ENCODE peak calls at places on chromosomes 3 and 15, in six cellular contexts. One of them, this sample, is unnamed.

GRCh38 chr15:32936283-32936918 is 218.6 kb downstream of the GREM1 start:
- DNase-seq in RWPE2: no peak
- DNase-seq in dorsolateral prefrontal cortex: no peak
- DNase-seq in pancreas: no peak
- DNase-seq in SK-N-SH: no peak
- DNase-seq in uterus: no peak
- DNase-seq in this sample: no peak

GRCh38 chr15:47675735-47676134 is 41.6 kb upstream of the SEMA6D start:
- DNase-seq in RWPE2: no peak
- DNase-seq in dorsolateral prefrontal cortex: no peak
- DNase-seq in pancreas: no peak
- DNase-seq in SK-N-SH: no peak
- DNase-seq in uterus: no peak
- DNase-seq in this sample: no peak

GRCh38 chr3:63625161-63625560 is 27.3 kb upstream of the SNTN start:
- DNase-seq in RWPE2: no peak
- DNase-seq in dorsolateral prefrontal cortex: no peak
- DNase-seq in pancreas: no peak
- DNase-seq in SK-N-SH: no peak
- DNase-seq in uterus: no peak
- DNase-seq in this sample: no peak

GRCh38 chr3:71231680-71232079 is 351.8 kb downstream of the FOXP1 start:
- DNase-seq in RWPE2: no peak
- DNase-seq in dorsolateral prefrontal cortex: no peak
- DNase-seq in pancreas: no peak
- DNase-seq in SK-N-SH: no peak
- DNase-seq in uterus: no peak
- DNase-seq in this sample: no peak

GRCh38 chr3:43706342-43706741 is 15.6 kb downstream of the ABHD5 start:
- DNase-seq in RWPE2: no peak
- DNase-seq in dorsolateral prefrontal cortex: no peak
- DNase-seq in pancreas: no peak
- DNase-seq in SK-N-SH: no peak
- DNase-seq in uterus: no peak
- DNase-seq in this sample: no peak

GRCh38 chr3:161096771-161097367 is 8.3 kb downstream of the B3GALNT1 start:
- DNase-seq in RWPE2: no peak
- DNase-seq in dorsolateral prefrontal cortex: no peak
- DNase-seq in pancreas: no peak
- DNase-seq in SK-N-SH: peak
- DNase-seq in uterus: no peak
- DNase-seq in this sample: no peak

GRCh38 chr3:123766195-123767019 is 117.7 kb downstream of the MYLK start:
- DNase-seq in RWPE2: no peak
- DNase-seq in dorsolateral prefrontal cortex: no peak
- DNase-seq in pancreas: no peak
- DNase-seq in SK-N-SH: no peak
- DNase-seq in uterus: no peak
- DNase-seq in this sample: no peak

GRCh38 chr3:150319900-150320299 is 88.2 kb upstream of the TSC22D2 start:
- DNase-seq in RWPE2: peak
- DNase-seq in dorsolateral prefrontal cortex: no peak
- DNase-seq in pancreas: no peak
- DNase-seq in SK-N-SH: no peak
- DNase-seq in uterus: no peak
- DNase-seq in this sample: no peak

GRCh38 chr3:133273346-133273745 is 126.5 kb upstream of the BFSP2 start:
- DNase-seq in RWPE2: no peak
- DNase-seq in dorsolateral prefrontal cortex: no peak
- DNase-seq in pancreas: no peak
- DNase-seq in SK-N-SH: no peak
- DNase-seq in uterus: no peak
- DNase-seq in this sample: no peak

GRCh38 chr15:65303687-65304392 is 637 bp upstream of the RNU5B-1 start:
- DNase-seq in RWPE2: no peak
- DNase-seq in dorsolateral prefrontal cortex: peak
- DNase-seq in pancreas: peak
- DNase-seq in SK-N-SH: peak
- DNase-seq in uterus: peak
- DNase-seq in this sample: peak

GRCh38 chr15:90617668-90618097 is 88.0 kb downstream of the CRTC3 start:
- DNase-seq in RWPE2: no peak
- DNase-seq in dorsolateral prefrontal cortex: no peak
- DNase-seq in pancreas: no peak
- DNase-seq in SK-N-SH: no peak
- DNase-seq in uterus: no peak
- DNase-seq in this sample: no peak

GRCh38 chr3:149603126-149604074 is 54.4 kb downstream of the WWTR1 start:
- DNase-seq in RWPE2: no peak
- DNase-seq in dorsolateral prefrontal cortex: no peak
- DNase-seq in pancreas: no peak
- DNase-seq in SK-N-SH: no peak
- DNase-seq in uterus: no peak
- DNase-seq in this sample: no peak

GRCh38 chr3:70738310-70738681 is 425.9 kb upstream of the MDFIC2 start:
- DNase-seq in RWPE2: no peak
- DNase-seq in dorsolateral prefrontal cortex: no peak
- DNase-seq in pancreas: no peak
- DNase-seq in SK-N-SH: no peak
- DNase-seq in uterus: no peak
- DNase-seq in this sample: no peak

GRCh38 chr3:194974468-194975135 is 288.9 kb downstream of the FAM43A start:
- DNase-seq in RWPE2: no peak
- DNase-seq in dorsolateral prefrontal cortex: no peak
- DNase-seq in pancreas: no peak
- DNase-seq in SK-N-SH: no peak
- DNase-seq in uterus: no peak
- DNase-seq in this sample: no peak

GRCh38 chr15:80416702-80417101 is 12.5 kb downstream of the ARNT2 start:
- DNase-seq in RWPE2: no peak
- DNase-seq in dorsolateral prefrontal cortex: no peak
- DNase-seq in pancreas: no peak
- DNase-seq in SK-N-SH: no peak
- DNase-seq in uterus: no peak
- DNase-seq in this sample: no peak

GRCh38 chr3:159798951-159799350 is 189.7 kb upstream of the IL12A start:
- DNase-seq in RWPE2: no peak
- DNase-seq in dorsolateral prefrontal cortex: no peak
- DNase-seq in pancreas: no peak
- DNase-seq in SK-N-SH: no peak
- DNase-seq in uterus: no peak
- DNase-seq in this sample: no peak

GRCh38 chr3:47579875-47580274 is 1.2 kb upstream of the CSPG5 start:
- DNase-seq in RWPE2: no peak
- DNase-seq in dorsolateral prefrontal cortex: no peak
- DNase-seq in pancreas: no peak
- DNase-seq in SK-N-SH: no peak
- DNase-seq in uterus: no peak
- DNase-seq in this sample: no peak

GRCh38 chr15:57376695-57377477 is 581 bp downstream of the CGNL1 start:
- DNase-seq in RWPE2: no peak
- DNase-seq in dorsolateral prefrontal cortex: no peak
- DNase-seq in pancreas: peak
- DNase-seq in SK-N-SH: no peak
- DNase-seq in uterus: peak
- DNase-seq in this sample: peak

GRCh38 chr15:78130466-78131294 is 565 bp downstream of the CIB2 start:
- DNase-seq in RWPE2: peak
- DNase-seq in dorsolateral prefrontal cortex: no peak
- DNase-seq in pancreas: no peak
- DNase-seq in SK-N-SH: peak
- DNase-seq in uterus: no peak
- DNase-seq in this sample: peak
- H3K27ac ChIP-seq in RWPE2: peak
- H3K27ac ChIP-seq in dorsolateral prefrontal cortex: no peak
- H3K27ac ChIP-seq in pancreas: no peak
- H3K27ac ChIP-seq in SK-N-SH: no peak
- H3K27ac ChIP-seq in uterus: peak
- H3K27ac ChIP-seq in this sample: peak

GRCh38 chr3:21290557-21290956 is 460.5 kb downstream of the ZNF385D start:
- DNase-seq in RWPE2: no peak
- DNase-seq in dorsolateral prefrontal cortex: no peak
- DNase-seq in pancreas: no peak
- DNase-seq in SK-N-SH: no peak
- DNase-seq in uterus: no peak
- DNase-seq in this sample: no peak
- TF ChIP-seq CTCF in RWPE2: peak
- TF ChIP-seq CTCF in dorsolateral prefrontal cortex: peak
- TF ChIP-seq CTCF in pancreas: no peak
- TF ChIP-seq CTCF in SK-N-SH: peak
- TF ChIP-seq CTCF in uterus: no peak
- TF ChIP-seq CTCF in this sample: peak

DNA sequence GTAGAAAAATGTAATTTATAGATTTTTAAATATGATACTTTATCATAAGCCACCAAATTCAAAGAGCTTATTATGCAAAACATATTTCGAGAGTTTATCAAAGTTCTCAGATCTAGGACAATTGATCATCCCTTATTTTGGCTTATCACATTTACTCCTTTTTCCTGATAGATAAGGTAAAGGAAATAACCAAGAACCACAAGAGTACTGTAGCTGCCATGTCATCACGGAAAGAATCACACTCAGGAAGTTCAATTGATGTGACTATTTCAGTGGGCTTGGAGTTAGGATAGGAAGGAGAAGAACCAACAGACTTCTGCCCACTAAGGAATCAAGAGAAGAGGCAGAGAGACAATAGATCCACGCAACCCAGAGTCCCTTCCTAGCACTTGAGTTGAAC is 142.7 kb upstream of the TMCO5A start:
- DNase-seq in RWPE2: no peak
- DNase-seq in dorsolateral prefrontal cortex: no peak
- DNase-seq in pancreas: no peak
- DNase-seq in SK-N-SH: no peak
- DNase-seq in uterus: no peak
- DNase-seq in this sample: no peak
- H3K4me3 ChIP-seq in RWPE2: no peak
- H3K4me3 ChIP-seq in dorsolateral prefrontal cortex: no peak
- H3K4me3 ChIP-seq in pancreas: no peak
- H3K4me3 ChIP-seq in SK-N-SH: no peak
- H3K4me3 ChIP-seq in uterus: no peak
- H3K4me3 ChIP-seq in this sample: no peak

GRCh38 chr3:99298661-99299060 is 339.7 kb upstream of the COL8A1 start:
- DNase-seq in RWPE2: no peak
- DNase-seq in dorsolateral prefrontal cortex: no peak
- DNase-seq in pancreas: no peak
- DNase-seq in SK-N-SH: no peak
- DNase-seq in uterus: no peak
- DNase-seq in this sample: no peak
- H3K27ac ChIP-seq in RWPE2: no peak
- H3K27ac ChIP-seq in dorsolateral prefrontal cortex: no peak
- H3K27ac ChIP-seq in pancreas: no peak
- H3K27ac ChIP-seq in SK-N-SH: no peak
- H3K27ac ChIP-seq in uterus: no peak
- H3K27ac ChIP-seq in this sample: no peak

GRCh38 chr3:21894459-21895083 is 143.6 kb upstream of the ZNF385D start:
- DNase-seq in RWPE2: no peak
- DNase-seq in dorsolateral prefrontal cortex: no peak
- DNase-seq in pancreas: no peak
- DNase-seq in SK-N-SH: peak
- DNase-seq in uterus: no peak
- DNase-seq in this sample: no peak
- TF ChIP-seq CTCF in RWPE2: peak
- TF ChIP-seq CTCF in dorsolateral prefrontal cortex: peak
- TF ChIP-seq CTCF in pancreas: peak
- TF ChIP-seq CTCF in SK-N-SH: peak
- TF ChIP-seq CTCF in uterus: peak
- TF ChIP-seq CTCF in this sample: peak

DNA sequence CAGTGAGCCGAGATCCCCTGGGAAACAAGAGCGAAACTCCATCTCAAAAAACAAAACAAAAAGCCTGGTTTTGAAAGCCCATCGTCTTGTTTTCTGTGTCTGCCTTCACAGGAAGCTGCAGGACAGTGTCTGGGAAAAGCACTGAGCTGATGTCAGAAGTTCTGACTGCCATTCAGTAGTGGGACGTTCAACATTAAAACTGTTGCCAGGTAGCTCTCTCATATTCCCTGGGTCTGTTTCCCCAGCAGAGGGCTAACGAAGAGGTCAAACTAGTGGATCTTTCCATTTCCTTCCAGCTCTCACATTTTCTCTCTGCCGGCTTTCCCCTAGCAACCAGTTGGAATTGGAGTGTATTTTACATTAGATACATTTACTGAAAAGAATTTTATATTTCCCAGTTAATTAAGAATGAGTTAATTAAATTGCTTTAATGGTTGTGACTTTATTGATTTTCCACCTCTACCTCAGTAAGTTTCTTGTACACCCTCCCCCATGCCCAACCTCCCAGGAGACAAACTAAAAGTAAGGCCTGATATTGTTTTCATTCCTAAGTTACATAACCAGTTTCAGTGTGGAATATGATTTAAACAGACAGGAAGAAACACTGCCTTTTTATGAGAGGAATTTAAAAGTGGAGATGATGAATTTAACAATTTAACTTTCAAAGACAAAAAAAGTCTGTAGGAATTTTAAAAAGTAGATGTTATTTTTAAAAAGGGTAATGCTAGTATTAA is 29.9 kb downstream of the RCN2 start:
- DNase-seq in RWPE2: no peak
- DNase-seq in dorsolateral prefrontal cortex: no peak
- DNase-seq in pancreas: no peak
- DNase-seq in SK-N-SH: no peak
- DNase-seq in uterus: no peak
- DNase-seq in this sample: no peak
- H3K4me3 ChIP-seq in RWPE2: no peak
- H3K4me3 ChIP-seq in dorsolateral prefrontal cortex: no peak
- H3K4me3 ChIP-seq in pancreas: no peak
- H3K4me3 ChIP-seq in SK-N-SH: no peak
- H3K4me3 ChIP-seq in uterus: no peak
- H3K4me3 ChIP-seq in this sample: no peak

DNA sequence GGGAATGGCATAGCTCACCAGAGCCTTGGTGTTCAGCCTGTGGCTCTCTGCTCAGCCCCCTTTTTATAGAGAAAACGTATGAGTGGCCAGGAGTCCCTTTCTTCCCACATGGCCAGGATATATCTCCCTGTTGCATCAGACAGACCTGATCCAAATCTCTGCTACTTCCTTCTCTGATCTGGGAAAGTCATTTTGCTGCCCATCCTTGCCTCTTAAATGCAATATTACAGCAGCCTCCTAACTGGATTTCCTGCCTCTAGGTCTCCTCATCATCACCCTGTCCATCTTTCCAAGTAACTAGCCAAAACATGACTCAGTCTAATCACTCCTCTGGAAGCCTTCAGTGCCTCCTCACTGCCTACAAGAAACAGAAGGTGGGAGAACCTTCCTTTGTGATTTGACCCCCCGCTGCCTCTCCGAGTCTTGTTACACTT is 43.0 kb downstream of the CTDSPL start:
- DNase-seq in RWPE2: no peak
- DNase-seq in dorsolateral prefrontal cortex: no peak
- DNase-seq in pancreas: no peak
- DNase-seq in SK-N-SH: peak
- DNase-seq in uterus: no peak
- DNase-seq in this sample: no peak
- H3K27ac ChIP-seq in RWPE2: no peak
- H3K27ac ChIP-seq in dorsolateral prefrontal cortex: peak
- H3K27ac ChIP-seq in pancreas: no peak
- H3K27ac ChIP-seq in SK-N-SH: peak
- H3K27ac ChIP-seq in uterus: peak
- H3K27ac ChIP-seq in this sample: no peak